ENCODE peak calls at places on chromosomes 1 and 21, in eight cellular contexts. Y is heart right ventricle; U is IMR-90; B is Caco-2; W is fibroblast of lung; T is naive thymus-derived CD4-positive, alpha-beta T cell; L is ascending aorta; N is tibial nerve. G is an unnamed sample. For H3K4me1, the result is how much of the 10 kb centered on the place peaks cover.

GRCh38 chr1:198320748-198321147 is 163.9 kb downstream of the NEK7 start:
- DNase-seq in N (no peak), B (no peak), L (no peak), Y (no peak), T (no peak), U (no peak), W (no peak), G (no peak)

GRCh38 chr1:228283476-228284147 is 75.8 kb downstream of the OBSCN start:
- DNase-seq in Y (peak), U (no peak), N (no peak), W (no peak), B (peak), T (no peak), L (peak), G (no peak)

GRCh38 chr1:197141556-197141955 is 4.9 kb downstream of the ASPM start:
- DNase-seq in L (no peak), N (no peak), T (no peak), Y (no peak), W (peak), B (no peak), U (no peak), G (no peak)

GRCh38 chr1:200911361-200911760 is 16.7 kb downstream of the INAVA start:
- DNase-seq in N (no peak), B (no peak), W (no peak), T (no peak), L (no peak), Y (no peak), U (no peak), G (no peak)

GRCh38 chr1:184747089-184747955 is 7.3 kb downstream of the EDEM3 start:
- DNase-seq in W (no peak), N (no peak), L (no peak), T (no peak), U (no peak), Y (no peak), B (no peak), G (no peak)

GRCh38 chr1:153790996-153791855 is 16.0 kb downstream of the SLC27A3 start:
- DNase-seq in U (peak), N (no peak), B (no peak), T (no peak), Y (no peak), W (peak), L (no peak), G (peak)

GRCh38 chr1:89206361-89206760 is 7.6 kb upstream of the GBP4 start:
- DNase-seq in U (no peak), B (no peak), Y (no peak), T (no peak), W (no peak), L (no peak), N (no peak), G (no peak)

GRCh38 chr1:23591460-23592208 is 32.3 kb upstream of the ID3 start:
- DNase-seq in B (no peak), N (no peak), Y (peak), W (no peak), U (peak), L (no peak), T (no peak), G (no peak)

GRCh38 chr1:232542633-232543032 is 87.3 kb downstream of the SIPA1L2 start:
- DNase-seq in W (no peak), L (no peak), U (no peak), N (no peak), Y (no peak), T (no peak), B (peak), G (no peak)

GRCh38 chr1:116122955-116123757 is 12.0 kb downstream of the MAB21L3 start:
- DNase-seq in L (no peak), N (peak), T (no peak), Y (no peak), U (peak), B (peak), W (peak), G (no peak)

GRCh38 chr1:206041640-206042039 is 11.3 kb upstream of the RHEX start:
- DNase-seq in L (no peak), W (no peak), T (no peak), N (no peak), U (no peak), Y (no peak), B (no peak), G (no peak)

DNA sequence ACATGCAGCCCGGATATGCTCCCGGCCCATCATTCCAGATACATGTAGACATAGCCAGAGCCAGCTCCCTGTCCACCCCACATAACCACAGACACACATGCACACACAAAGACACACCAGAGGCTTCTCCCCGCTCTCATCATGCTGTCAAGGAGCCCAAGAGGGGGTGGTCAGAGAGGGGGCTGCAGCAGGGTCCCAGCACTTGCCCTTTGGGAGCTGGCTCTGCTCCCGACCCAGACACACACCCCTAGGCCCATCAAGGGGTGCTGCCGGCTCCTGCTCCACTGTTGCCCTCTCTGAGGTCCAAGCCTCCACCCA is 2.6 kb downstream of the PTAFR start:
- DNase-seq in N (no peak), Y (no peak), B (no peak), W (no peak), T (no peak), L (no peak), U (peak), G (no peak)
- H3K4me3 ChIP-seq in N (no peak), Y (peak), B (no peak), W (no peak), T (no peak), L (no peak), U (no peak), G (no peak)

GRCh38 chr1:44801491-44802305 is 1.5 kb downstream of the PLK3 start:
- DNase-seq in L (peak), Y (no peak), W (no peak), N (no peak), T (no peak), B (no peak), U (no peak), G (no peak)

GRCh38 chr1:44799770-44800584 is at the start of gene PLK3:
- DNase-seq in T (peak), W (peak), L (peak), B (peak), Y (peak), N (peak), U (peak), G (peak)

GRCh38 chr1:44803062-44803311 is 2.8 kb downstream of the PLK3 start:
- DNase-seq in Y (no peak), U (no peak), N (no peak), W (no peak), T (no peak), L (no peak), B (no peak), G (no peak)

GRCh38 chr1:44803312-44804095 is 3.3 kb downstream of the PLK3 start:
- DNase-seq in Y (no peak), U (no peak), W (no peak), L (peak), T (no peak), N (no peak), B (no peak), G (no peak)

DNA sequence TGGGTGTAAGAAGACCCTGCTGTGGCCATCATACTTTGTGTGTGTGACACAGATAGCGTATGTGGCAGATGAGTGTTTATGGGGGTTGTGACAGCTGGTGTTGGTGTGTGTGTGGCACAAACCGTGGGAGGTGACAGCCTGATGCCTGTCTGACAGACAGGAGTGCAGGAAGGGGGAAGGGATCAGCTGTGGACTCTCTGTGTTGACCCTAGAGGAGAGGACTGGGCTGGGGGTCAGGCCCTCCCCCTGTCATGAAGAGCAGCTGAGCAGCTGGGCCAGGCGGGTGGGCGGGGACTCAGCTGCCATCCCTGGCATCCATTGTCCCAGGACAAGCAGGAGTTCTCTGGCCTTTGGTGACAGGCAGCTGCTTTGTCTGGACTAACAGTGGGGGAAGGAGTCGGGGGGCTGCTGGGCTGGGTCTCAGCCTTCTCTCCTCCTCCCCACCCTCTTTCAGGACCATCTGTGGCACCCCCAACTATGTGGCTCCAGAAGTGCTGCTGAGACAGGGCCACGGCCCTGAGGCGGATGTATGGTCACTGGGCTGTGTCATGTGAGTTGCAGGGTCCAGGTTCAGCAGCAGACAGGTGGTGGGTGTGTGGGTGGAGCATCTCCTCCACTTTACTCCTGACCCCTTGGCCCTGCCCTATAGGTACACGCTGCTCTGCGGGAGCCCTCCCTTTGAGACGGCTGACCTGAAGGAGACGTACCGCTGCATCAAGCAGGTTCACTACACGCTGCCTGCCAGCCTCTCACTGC is 2.3 kb downstream of the PLK3 start:
- DNase-seq in U (no peak), L (no peak), Y (no peak), W (no peak), B (no peak), N (no peak), T (no peak), G (no peak)
- H3K4me1 ChIP-seq in U (under half), L (half or more), Y (half or more), W (under half), B (under half), N (under half), T (under half), G (under half)

GRCh38 chr1:143699731-143700130 is 272.1 kb downstream of the FAM72C start:
- DNase-seq in L (no peak), B (no peak), Y (no peak), N (no peak), W (no peak), U (no peak), T (no peak), G (no peak)
- H3K4me3 ChIP-seq in L (peak), B (no peak), Y (no peak), N (no peak), W (no peak), U (no peak), T (no peak), G (no peak)

GRCh38 chr1:68958957-68959356 is 462.1 kb upstream of the DEPDC1 start:
- DNase-seq in B (no peak), U (no peak), N (no peak), T (no peak), L (no peak), Y (no peak), W (no peak), G (no peak)
- H3K4me1 ChIP-seq in B (under half), U (under half), N (under half), T (under half), L (under half), Y (under half), W (under half), G (under half)

DNA sequence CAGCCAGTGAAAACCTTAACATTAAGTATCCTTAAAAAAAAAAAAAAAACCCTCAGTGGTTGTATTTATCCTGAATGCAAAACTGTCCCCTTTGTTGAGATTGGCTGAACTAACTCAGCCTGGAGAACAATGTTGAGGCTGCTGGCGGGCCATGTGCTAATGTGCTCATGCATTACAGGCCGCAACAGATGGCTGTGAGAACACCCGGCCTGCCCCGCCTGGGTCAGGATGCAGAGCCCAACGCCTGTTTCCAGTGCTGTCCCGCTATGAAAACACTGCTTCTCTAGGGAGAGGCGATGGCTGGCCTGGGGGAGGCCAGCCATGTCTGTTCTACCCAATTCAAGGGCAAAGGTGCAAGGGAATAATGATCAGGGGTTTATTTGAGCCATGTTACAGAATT is 13.8 kb downstream of the OLIG2 start:
- DNase-seq in Y (no peak), B (no peak), N (peak), W (no peak), T (no peak), L (no peak), U (no peak), G (no peak)
- H3K4me3 ChIP-seq in Y (no peak), B (no peak), N (no peak), W (no peak), T (no peak), L (no peak), U (no peak), G (no peak)

DNA sequence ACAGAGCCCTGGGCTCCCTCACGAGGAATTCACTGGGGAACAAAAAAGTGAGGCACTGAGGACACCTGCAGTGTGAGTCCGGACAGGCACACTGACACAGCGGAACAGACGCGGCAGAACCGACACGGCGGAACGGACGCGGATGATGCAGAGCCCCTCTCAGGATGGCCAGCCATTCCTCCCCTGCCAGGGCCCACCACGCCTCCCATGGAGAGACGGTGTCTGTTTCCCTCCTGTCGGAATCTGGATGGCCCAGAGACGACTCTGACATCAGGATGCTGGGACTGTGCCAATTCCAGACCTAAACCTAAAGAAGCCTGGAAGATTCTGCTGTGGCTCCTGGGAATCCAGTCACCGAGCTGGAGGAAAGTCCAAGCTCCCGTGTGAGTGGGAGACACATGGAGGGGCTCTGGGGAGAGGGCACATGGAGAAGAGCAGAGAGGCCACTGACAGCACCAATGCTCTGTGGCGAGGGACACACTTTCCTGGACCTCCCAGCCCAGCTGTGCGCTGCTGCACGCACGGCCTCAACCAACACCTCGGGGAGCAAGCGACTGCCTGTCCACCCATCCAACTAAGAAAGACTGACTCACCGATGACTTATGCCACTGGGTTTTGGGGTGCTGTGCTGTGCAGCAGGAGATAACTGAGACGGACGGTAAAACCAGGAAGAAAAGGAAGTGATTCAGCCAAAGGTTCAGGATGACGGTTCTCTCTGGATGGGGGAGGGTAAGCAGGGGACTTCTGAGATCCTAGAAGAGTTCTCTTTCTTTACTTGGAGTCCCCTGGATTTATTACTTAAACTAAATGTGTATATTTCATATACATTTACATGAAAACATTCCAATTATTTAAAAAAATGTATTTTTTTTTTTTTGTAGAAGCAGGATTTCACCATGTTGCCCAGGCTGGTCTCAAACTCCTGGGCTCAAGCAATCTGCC is 23.3 kb downstream of the ZBTB17 start:
- DNase-seq in N (no peak), L (no peak), W (peak), T (no peak), B (no peak), Y (no peak), U (peak), G (no peak)
- H3K4me1 ChIP-seq in N (under half), L (half or more), W (half or more), T (half or more), B (under half), Y (half or more), U (half or more), G (half or more)